ENCODE peak calls at places on chromosomes 6 and 20, in eight cellular contexts. D, U, M, I, R, J, G and X are unnamed samples.

GRCh38 chr6:116596815-116597214 is 19.5 kb upstream of the RSPH4A start:
- DNase-seq in G (no peak), I (no peak), M (no peak), R (no peak), J (peak), D (no peak), U (peak), X (no peak)

GRCh38 chr6:106510090-106510970 is 119.0 kb downstream of the RTN4IP1 start:
- DNase-seq in M (peak), R (no peak), G (no peak), D (peak), J (peak), I (no peak), U (peak), X (peak)

GRCh38 chr6:12842126-12842525 is 125.6 kb downstream of the PHACTR1 start:
- DNase-seq in U (no peak), J (no peak), R (no peak), G (no peak), M (no peak), I (no peak), D (no peak), X (no peak)

GRCh38 chr6:1200706-1201105 is 111.2 kb upstream of the FOXQ1 start:
- DNase-seq in J (no peak), R (no peak), D (no peak), M (no peak), U (no peak), I (peak), G (peak), X (no peak)

GRCh38 chr6:125904871-125905270 is 51.7 kb upstream of the HINT3 start:
- DNase-seq in D (no peak), G (peak), J (no peak), R (no peak), M (no peak), U (peak), I (no peak), X (no peak)

GRCh38 chr20:10581823-10582222 is 92.0 kb downstream of the JAG1 start:
- DNase-seq in G (peak), J (no peak), D (no peak), U (peak), M (no peak), R (no peak), I (peak), X (no peak)

GRCh38 chr6:135271626-135272025 is 90.5 kb downstream of the MYB start:
- DNase-seq in J (no peak), G (no peak), M (no peak), I (no peak), D (no peak), U (no peak), R (no peak), X (no peak)

GRCh38 chr20:44594730-44595129 is 12.4 kb downstream of the PKIG start:
- DNase-seq in U (peak), R (no peak), J (no peak), D (no peak), I (no peak), M (no peak), G (peak), X (no peak)

GRCh38 chr6:150863213-150863928 is 2.1 kb upstream of the MTHFD1L start:
- DNase-seq in G (no peak), U (no peak), J (no peak), D (no peak), R (no peak), M (no peak), I (no peak), X (no peak)

GRCh38 chr6:17353440-17354175 is 39.8 kb upstream of the CAP2 start:
- DNase-seq in D (no peak), U (no peak), J (no peak), R (no peak), M (no peak), I (no peak), G (no peak), X (no peak)

GRCh38 chr6:96877151-96877550 is 20.5 kb downstream of the NDUFAF4 start:
- DNase-seq in I (no peak), D (no peak), G (no peak), U (no peak), M (no peak), J (no peak), R (no peak), X (no peak)

GRCh38 chr20:21522479-21523397 is 8.9 kb upstream of the NKX2-2 start:
- DNase-seq in J (no peak), R (no peak), M (no peak), I (no peak), D (no peak), G (no peak), U (no peak), X (no peak)